ENCODE peak calls at places on chromosomes 11 and 22, in four cellular contexts. F, I, V and Y are unnamed samples.

GRCh38 chr11:2778630-2779498 is 79.1 kb upstream of the KCNQ1OT1 start:
- DNase-seq in F (no peak), I (peak), V (peak), Y (peak)

GRCh38 chr11:47154738-47155570 is 21.7 kb downstream of the ARFGAP2 start:
- DNase-seq in F (no peak), I (no peak), V (no peak), Y (no peak)

GRCh38 chr11:63888170-63889086 is 28.5 kb downstream of the RCOR2 start:
- DNase-seq in F (no peak), I (peak), V (peak), Y (peak)

GRCh38 chr22:37403267-37403960 is 23.9 kb downstream of the ELFN2 start:
- DNase-seq in F (no peak), I (no peak), V (no peak), Y (no peak)

GRCh38 chr11:108857382-108857781 is 192.5 kb downstream of the DDX10 start:
- DNase-seq in F (no peak), I (no peak), V (no peak), Y (no peak)

GRCh38 chr11:13019313-13019712 is 10.2 kb downstream of the RASSF10 start:
- DNase-seq in F (no peak), I (no peak), V (no peak), Y (no peak)

GRCh38 chr11:116960916-116961315 is 123.5 kb upstream of the APOA1 start:
- DNase-seq in F (no peak), I (no peak), V (no peak), Y (peak)

GRCh38 chr11:66172146-66172545 is 96.3 kb upstream of the RAB1B start:
- DNase-seq in F (no peak), I (no peak), V (no peak), Y (peak)

GRCh38 chr11:44065161-44065571 is 904 bp upstream of the ACCS start:
- DNase-seq in F (no peak), I (no peak), V (no peak), Y (no peak)

GRCh38 chr22:23113067-23113846 is 28.5 kb downstream of the RSPH14 start:
- DNase-seq in F (peak), I (no peak), V (no peak), Y (no peak)

GRCh38 chr11:587546-587945 is 11.3 kb downstream of the PHRF1 start:
- DNase-seq in F (no peak), I (no peak), V (no peak), Y (no peak)

GRCh38 chr22:47188337-47189055 is 426.0 kb downstream of the TBC1D22A start:
- DNase-seq in F (no peak), I (no peak), V (peak), Y (no peak)

DNA sequence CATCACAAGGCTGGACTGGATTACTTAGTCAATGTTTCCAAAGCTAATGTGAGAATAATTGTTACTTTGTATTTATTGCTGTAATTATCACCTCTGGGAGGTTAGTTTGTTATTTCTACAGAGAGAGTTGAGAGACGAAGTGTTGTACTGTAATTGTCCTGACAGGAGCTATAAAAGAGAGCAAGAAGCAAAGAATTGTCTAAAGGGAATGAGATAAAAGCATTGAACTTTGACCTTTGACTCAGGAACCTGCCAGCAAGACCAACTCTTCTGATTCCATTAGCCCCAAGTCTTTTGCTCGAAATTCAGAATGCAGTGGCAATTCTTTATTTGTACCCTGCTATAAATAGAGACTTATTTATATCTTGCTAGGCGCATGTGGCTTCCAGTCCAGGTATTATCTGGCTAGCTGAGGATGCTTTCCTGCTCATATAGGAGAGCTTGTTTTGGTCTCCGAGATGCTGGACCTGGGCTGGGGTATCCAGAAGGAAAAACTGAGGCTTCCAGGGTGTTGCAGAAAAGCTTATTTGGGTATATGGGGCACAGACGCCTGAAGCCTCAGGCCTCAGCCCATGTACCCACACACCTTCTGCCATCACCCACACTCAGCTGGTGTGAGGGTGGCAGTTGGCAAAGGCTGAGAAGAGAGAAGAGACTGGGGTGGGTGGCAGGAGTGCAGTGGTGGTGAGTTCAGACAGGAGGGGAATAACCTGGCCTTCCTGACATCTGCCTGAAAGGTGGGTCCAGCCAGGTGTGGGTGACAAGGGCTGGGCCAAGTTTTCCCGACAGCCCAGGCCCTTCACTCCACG is 40.7 kb downstream of the SYT13 start:
- DNase-seq in F (no peak), I (no peak), V (no peak), Y (no peak)
- H3K4me3 ChIP-seq in F (no peak), I (no peak), V (no peak), Y (no peak)

GRCh38 chr11:120931057-120931779 is 92.7 kb upstream of the TBCEL start:
- DNase-seq in F (no peak), I (no peak), V (no peak), Y (no peak)

GRCh38 chr11:120928506-120929062 is 95.3 kb upstream of the TBCEL start:
- DNase-seq in F (no peak), I (no peak), V (no peak), Y (no peak)

GRCh38 chr11:120929090-120929489 is 94.8 kb upstream of the TBCEL start:
- DNase-seq in F (peak), I (no peak), V (no peak), Y (no peak)

GRCh38 chr11:120932305-120932905 is 91.5 kb upstream of the TBCEL start:
- DNase-seq in F (no peak), I (no peak), V (no peak), Y (no peak)

DNA sequence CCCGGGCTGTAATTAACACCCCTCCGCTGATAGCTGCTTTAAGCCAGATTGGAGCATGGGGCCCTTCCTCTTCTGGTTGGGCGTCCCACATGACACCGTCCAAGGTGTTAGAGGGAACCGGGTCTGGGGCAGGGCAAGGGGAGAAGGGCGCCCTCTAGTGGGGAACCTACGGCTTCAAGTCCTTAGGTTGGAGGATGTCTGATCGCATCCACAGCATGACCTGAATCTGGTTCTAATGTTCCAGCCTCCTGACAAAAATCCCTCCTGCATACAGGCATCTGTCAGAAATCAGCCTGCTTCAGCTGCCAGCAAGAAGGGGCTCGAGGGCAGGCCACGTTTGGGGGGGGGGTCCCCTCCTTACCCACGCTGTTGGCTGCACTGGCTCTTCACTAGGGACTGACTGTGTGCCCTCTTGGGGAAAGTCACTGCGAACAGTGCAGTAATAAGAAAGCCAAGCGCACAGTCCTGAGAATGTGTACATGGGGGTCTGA is 94.2 kb upstream of the TBCEL start:
- DNase-seq in F (peak), I (no peak), V (no peak), Y (peak)
- TF ChIP-seq CTCF in F (peak), I (peak), V (no peak), Y (peak)

GRCh38 chr22:33666661-33667619 is 253.3 kb downstream of the LARGE1 start:
- DNase-seq in F (no peak), I (no peak), V (no peak), Y (no peak)
- H3K4me3 ChIP-seq in F (no peak), I (no peak), V (no peak), Y (no peak)

GRCh38 chr11:11667056-11667455 is 45.3 kb upstream of the GALNT18 start:
- DNase-seq in F (peak), I (no peak), V (no peak), Y (no peak)
- TF ChIP-seq CTCF in F (peak), I (no peak), V (no peak), Y (no peak)

DNA sequence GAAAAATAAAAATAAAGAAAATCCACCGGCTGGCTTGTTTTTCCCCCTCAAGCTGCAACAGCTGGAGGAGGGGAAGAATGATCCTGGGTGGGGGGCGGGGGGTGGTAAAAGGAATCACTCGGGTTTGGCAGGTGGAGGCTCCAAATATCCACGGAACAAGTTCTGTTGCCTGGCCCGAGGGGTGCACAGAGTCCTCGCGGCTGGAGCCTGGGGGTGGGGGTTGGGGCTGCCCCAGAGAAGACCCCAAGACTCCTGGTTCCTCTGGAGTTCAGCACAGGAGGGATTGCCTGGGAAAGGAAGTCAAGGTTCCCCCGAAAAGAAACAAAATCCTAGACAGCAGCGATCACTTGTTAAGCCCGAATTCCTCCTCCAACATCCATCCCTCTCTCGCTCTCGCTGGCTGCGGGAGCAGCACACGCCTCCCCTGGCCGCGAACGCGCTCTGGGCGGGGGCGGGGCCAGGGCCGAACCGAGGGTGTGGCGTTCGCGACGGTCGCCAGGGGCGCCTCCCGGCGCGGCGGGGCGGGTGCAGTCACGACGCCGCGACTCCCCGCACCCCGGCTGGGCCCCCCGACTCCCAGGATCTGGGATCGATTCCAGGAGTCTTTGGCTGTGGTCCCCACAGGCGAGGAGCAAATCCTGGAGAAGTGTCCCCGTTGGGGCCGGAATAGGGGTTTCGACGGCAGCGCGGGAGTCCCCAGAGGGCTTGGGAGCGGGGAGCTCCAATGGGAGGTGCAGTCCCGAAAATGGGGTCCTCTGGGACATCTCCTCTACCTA is at the start of gene KCNA4:
- DNase-seq in F (no peak), I (no peak), V (no peak), Y (peak)
- H3K4me3 ChIP-seq in F (no peak), I (peak), V (peak), Y (no peak)

DNA sequence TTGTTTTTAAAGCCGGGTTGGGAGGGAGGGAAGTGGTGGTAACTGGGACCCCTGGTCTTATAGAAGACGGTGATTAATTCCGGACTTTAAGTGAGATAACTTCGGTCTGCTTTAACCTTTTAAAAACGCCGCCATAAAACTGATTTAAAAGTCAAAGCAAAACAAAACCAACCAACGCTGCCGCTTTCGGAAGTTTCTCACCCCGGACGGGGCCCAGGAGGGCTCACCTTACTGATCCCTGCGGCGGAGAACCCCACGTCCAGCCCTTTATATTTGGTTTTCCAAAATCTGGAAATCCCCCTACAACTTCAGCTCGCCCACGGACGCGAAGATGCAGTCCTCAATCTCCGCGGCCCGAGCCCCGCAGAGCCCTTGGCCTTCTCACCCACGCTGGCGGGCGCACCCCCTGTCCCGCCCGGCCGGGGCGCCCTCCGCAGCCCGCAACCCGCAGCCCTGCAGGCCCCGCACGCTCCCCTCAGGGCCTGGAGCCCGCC is 405 bp downstream of the USP28 start:
- DNase-seq in F (no peak), I (no peak), V (no peak), Y (no peak)
- TF ChIP-seq CTCF in F (no peak), I (no peak), V (no peak), Y (no peak)

DNA sequence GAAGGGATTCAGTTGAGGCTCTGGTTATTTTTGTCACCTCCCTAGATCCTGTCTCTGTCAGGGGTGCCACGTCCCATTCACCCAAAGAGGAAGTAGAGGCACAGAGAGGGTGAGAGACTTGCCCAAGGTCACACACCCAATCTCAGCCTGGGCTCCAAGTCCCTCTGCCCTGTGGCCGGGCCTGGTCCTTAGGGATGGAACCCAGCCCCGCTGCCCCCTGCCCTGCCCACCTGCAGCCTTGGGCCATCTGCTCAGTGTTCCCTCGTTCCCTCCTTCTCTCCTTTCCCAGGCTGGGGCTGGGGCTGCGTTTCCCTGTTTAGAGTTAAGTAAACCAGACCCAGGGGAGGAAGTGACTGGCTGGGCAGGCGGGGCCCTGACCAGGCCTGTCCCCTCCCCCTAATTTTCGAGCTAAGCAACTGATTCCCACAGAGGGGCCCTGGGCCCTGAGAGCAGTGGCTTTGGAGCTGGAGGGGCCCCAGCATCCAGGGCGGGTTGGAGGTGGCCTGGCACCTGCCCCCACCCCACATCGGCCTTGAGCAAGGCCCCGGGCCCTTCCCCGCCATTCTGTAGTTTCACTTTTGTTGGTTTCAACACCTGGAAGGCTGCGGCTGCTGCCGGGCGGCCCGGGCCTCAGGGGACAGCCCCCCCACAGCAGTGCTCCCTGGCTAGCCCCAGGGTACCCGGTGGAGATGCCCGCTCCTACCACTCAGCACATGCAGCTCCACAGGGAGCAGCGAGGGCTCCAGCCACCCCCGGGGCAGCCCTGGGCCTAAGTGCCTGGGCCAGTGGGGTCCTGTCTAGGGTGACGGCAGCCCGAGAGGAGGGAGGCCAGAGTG is 1.5 kb downstream of the TCIRG1 start:
- DNase-seq in F (peak), I (peak), V (no peak), Y (peak)
- H3K4me3 ChIP-seq in F (peak), I (peak), V (peak), Y (peak)

DNA sequence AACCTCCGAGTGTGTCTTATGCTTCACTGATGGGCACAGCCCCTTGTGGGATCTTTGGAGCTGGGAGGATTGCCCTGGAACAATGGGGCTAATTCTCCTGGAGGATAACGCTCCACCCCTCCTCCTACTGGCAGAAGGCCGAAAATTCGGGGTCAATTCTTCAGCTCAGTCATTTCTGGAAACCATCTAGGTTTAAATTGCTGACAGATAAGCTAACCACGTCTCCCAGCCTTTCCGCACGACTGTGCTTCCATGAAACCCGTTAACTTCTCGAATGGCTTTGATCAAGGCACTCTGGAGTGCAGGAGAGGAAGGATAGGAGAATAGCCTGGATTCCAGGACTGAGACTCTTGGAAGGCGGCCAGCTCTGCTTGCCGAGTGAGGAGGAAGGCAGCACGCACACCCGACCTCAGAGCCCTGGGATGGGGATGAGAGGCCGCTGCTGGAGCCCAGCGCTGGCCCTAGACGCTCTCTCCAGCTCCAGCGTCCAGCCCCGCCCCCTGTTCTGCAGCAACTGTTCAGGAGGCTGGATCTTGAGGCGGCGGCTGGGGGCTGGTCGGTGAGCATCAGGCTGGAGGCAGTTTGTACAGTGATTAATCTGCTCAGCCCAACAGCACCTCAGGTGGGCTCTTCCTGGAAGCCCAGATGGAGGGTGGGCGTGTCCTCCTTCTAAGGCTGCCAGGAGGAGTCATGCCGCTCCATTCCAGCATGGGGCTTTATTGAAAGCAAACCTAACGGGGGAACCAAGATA is 176.7 kb upstream of the NCAM1 start:
- DNase-seq in F (no peak), I (no peak), V (no peak), Y (no peak)
- TF ChIP-seq CTCF in F (no peak), I (no peak), V (no peak), Y (no peak)

DNA sequence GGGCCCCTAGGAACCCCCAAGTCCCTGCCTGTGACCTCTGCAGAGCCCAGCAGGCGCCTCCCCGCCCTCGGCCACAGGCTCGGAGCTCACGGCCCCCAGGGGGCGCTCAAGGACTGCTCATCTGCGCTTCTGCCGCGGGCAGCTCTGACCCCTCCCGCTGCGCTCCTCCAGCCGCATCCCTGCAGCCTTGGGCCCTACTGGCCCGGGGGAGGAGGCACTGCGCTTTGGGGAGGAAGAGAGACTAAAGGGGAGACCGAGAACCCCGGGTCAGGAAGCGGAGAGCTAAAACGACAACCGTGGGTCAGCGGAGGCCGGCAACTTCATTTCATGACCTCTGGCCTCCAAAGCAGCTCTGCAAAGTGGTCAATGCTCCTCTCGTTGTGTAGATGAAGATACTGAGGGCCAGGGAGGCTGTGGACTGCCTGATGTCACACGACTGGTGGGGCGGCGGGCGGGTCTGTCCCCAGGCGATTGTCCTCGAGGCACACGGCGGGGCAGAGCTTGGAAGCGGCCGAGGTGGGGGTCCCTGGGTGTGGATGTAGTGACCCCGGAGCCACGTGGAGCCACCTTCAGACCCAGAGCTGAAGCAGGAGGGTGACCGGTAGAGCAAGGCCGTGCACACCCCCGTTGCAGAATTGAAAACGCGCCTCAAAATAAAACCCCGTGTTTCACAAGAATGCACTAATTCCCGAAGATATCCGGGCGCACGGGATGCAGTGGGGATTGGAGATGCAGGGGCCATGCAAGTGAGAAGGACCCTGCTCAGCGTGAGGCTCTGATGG is 2.7 kb upstream of the KRTAP5-6 start:
- DNase-seq in F (peak), I (peak), V (peak), Y (peak)
- H3K4me3 ChIP-seq in F (no peak), I (no peak), V (peak), Y (peak)